ENCODE peak calls at places on chromosomes 11 and 22, in ten cellular contexts. K is IMR-90, R is lower leg skin, J is uterus, Z is A549, N is GM12878, L is body of pancreas, M is right lobe of liver, H is breast epithelium, V is NB4. T is an unnamed sample.

GRCh38 chr11:69483696-69484426 is 2.4 kb downstream of the LINC01488 start:
- DNase-seq in M (peak; percentile 36), K (no peak), N (no peak), L (no peak), V (no peak), Z (no peak), J (no peak), R (no peak), H (no peak), T (no peak)

GRCh38 chr22:42173183-42173926 is 42.7 kb upstream of the CYP2D6 start:
- DNase-seq in N (no peak), J (no peak), V (no peak), K (no peak), L (no peak), Z (no peak), H (no peak), M (no peak), R (no peak), T (no peak)

GRCh38 chr11:29343465-29344333 is 673.1 kb downstream of the KCNA4 start:
- DNase-seq in R (no peak), L (peak; percentile 67), Z (peak; percentile 35), K (peak; percentile 34), V (peak; percentile 52), H (peak; percentile 55), M (peak; percentile 68), N (no peak), J (peak; percentile 17), T (peak; percentile 4)

GRCh38 chr22:26672060-26672471 is 14.7 kb downstream of the MIAT start:
- DNase-seq in L (no peak), N (no peak), Z (no peak), R (peak; percentile 87), H (no peak), M (no peak), J (no peak), K (no peak), V (no peak), T (no peak)

GRCh38 chr11:57406337-57406904 is 16.0 kb upstream of the PRG2 start:
- DNase-seq in J (no peak), V (peak; percentile 79), N (peak; percentile 64), K (peak; percentile 39), M (no peak), L (no peak), H (no peak), R (no peak), Z (no peak), T (no peak)

GRCh38 chr11:131474947-131475346 is 104.5 kb downstream of the NTM start:
- DNase-seq in L (no peak), J (no peak), Z (no peak), M (no peak), R (no peak), V (peak; percentile 46), N (no peak), K (no peak), H (no peak), T (no peak)

GRCh38 chr11:85949798-85950197 is 94.6 kb downstream of the CCDC83 start:
- DNase-seq in J (no peak), K (no peak), M (no peak), H (no peak), R (no peak), Z (no peak), L (no peak), V (no peak), N (no peak), T (no peak)

GRCh38 chr11:70135142-70136132 is 57.3 kb downstream of the ANO1 start:
- DNase-seq in H (no peak), M (no peak), V (no peak), N (no peak), R (no peak), K (peak; percentile 24), J (peak; percentile 31), Z (no peak), L (no peak), T (no peak)

GRCh38 chr11:16252373-16252772 is 104.0 kb downstream of the SOX6 start:
- DNase-seq in R (no peak), N (no peak), V (no peak), J (no peak), M (no peak), K (peak; percentile 23), L (no peak), Z (peak; percentile 3), H (no peak), T (no peak)

GRCh38 chr22:48972979-48973693 is 854.5 kb downstream of the BRD1 start:
- DNase-seq in R (peak; percentile 77), Z (no peak), J (no peak), H (no peak), K (no peak), N (no peak), L (no peak), V (no peak), M (no peak), T (peak; percentile 2)

GRCh38 chr22:47355776-47356432 is 593.5 kb downstream of the TBC1D22A start:
- DNase-seq in H (no peak), V (peak; percentile 21), K (no peak), L (no peak), N (no peak), J (no peak), M (no peak), Z (no peak), R (peak; percentile 31), T (no peak)

GRCh38 chr22:24587948-24588347 is 4.9 kb downstream of the LRRC75B start:
- DNase-seq in L (no peak), M (no peak), K (no peak), V (no peak), J (no peak), N (no peak), R (no peak), Z (no peak), H (no peak), T (no peak)

GRCh38 chr22:29302681-29303465 is 3.6 kb upstream of the GAS2L1 start:
- DNase-seq in H (no peak), K (no peak), M (peak; percentile 81), N (no peak), J (no peak), Z (no peak), L (peak; percentile 55), R (peak; percentile 83), V (no peak), T (no peak)

GRCh38 chr11:86811637-86812321 is 11.4 kb downstream of the PRSS23 start:
- DNase-seq in Z (peak; percentile 73), K (peak; percentile 85), M (no peak), V (no peak), H (no peak), L (peak; percentile 43), R (no peak), J (no peak), N (no peak), T (no peak)

GRCh38 chr11:65373839-65374580 is 8.4 kb downstream of the SLC25A45 start:
- DNase-seq in N (no peak), H (no peak), L (no peak), M (no peak), J (no peak), Z (no peak), R (no peak), V (no peak), K (no peak), T (no peak)
- TF ChIP-seq POLR2A in N (no peak), H (no peak), L (no peak), M (no peak), J (no peak), Z (no peak), R (no peak), V (no peak), K (no peak), T (no peak)

GRCh38 chr11:66344550-66345315 is at the start of gene BRMS1:
- DNase-seq in V (peak; percentile 98), N (peak; percentile 79), M (peak; percentile 99), L (peak; percentile 98), Z (peak; percentile 94), J (peak; percentile 97), R (peak; percentile 99), H (peak; percentile 96), K (peak; percentile 97), T (peak; percentile 98)
- TF ChIP-seq POLR2A in V (peak; percentile 86), N (peak; percentile 98), M (peak; percentile 82), L (peak; percentile 94), Z (peak; percentile 97), J (peak; percentile 74), R (no peak), H (peak; percentile 41), K (peak; percentile 98), T (peak; percentile 82)

GRCh38 chr11:119362741-119363080 is 16.2 kb upstream of the MFRP start:
- DNase-seq in K (no peak), Z (no peak), N (no peak), R (no peak), L (no peak), H (no peak), M (no peak), V (no peak), J (no peak), T (no peak)

GRCh38 chr11:119361961-119362725 is 15.6 kb upstream of the MFRP start:
- DNase-seq in Z (no peak), K (no peak), N (no peak), J (no peak), H (no peak), R (no peak), V (no peak), M (peak; percentile 12), L (no peak), T (no peak)

GRCh38 chr11:119363081-119363861 is 16.8 kb upstream of the MFRP start:
- DNase-seq in Z (no peak), J (peak; percentile 32), N (no peak), V (no peak), H (no peak), M (peak; percentile 75), L (peak; percentile 55), K (no peak), R (no peak), T (no peak)

GRCh38 chr11:119359365-119360229 is 13.1 kb upstream of the MFRP start:
- DNase-seq in M (no peak), N (no peak), K (no peak), H (no peak), L (no peak), J (no peak), Z (no peak), V (no peak), R (no peak), T (no peak)

DNA sequence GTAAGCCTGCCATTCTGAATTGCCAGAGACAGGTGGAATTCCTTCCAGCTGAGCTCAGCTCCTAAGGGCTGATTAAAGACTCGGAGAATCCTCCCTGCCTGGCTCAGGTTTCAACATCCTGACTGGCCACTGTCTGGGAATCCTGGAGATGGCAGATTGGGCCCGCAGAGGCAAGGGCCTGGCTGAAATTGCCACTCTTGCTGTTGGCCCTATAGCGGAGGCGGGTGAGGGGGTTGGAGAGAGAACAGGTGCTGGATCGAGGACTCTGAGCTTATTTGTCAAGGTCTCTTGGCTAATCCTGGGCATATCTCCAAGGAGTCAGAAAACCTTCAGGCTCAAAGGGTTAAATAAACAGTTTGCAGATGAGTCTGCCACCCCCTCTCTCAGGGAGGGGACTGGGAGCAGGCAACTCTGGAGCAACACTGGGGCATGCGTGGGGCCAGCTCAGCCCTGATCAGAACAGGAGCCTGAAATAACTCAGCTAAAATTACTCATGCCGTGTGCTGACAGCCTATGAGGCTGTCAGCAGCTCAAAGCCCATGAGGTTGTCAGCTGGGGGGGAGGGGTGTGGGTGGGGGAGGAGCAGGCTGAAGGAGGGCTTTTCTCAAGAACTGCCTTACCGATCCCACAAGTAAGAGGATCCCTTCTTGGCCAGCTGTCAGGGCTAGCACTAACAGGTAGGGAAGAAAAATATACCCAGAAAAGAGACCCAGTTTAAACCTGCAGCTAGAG is 14.7 kb upstream of the MFRP start:
- DNase-seq in L (peak; percentile 73), M (peak; percentile 87), Z (peak; percentile 57), K (peak; percentile 87), R (no peak), N (no peak), H (no peak), V (peak; percentile 80), J (peak; percentile 75), T (no peak)
- TF ChIP-seq POLR2A in L (peak; percentile 13), M (no peak), Z (no peak), K (no peak), R (no peak), N (no peak), H (no peak), V (no peak), J (no peak), T (no peak)

GRCh38 chr22:39313258-39314001 is 6.0 kb downstream of the RPL3 start:
- DNase-seq in L (no peak), H (no peak), Z (no peak), M (no peak), K (no peak), R (no peak), V (no peak), J (no peak), N (no peak), T (no peak)
- TF ChIP-seq POLR2A in L (no peak), H (no peak), Z (no peak), M (no peak), K (no peak), R (no peak), V (no peak), J (no peak), N (peak; percentile 62), T (no peak)

T was measured in prostate gland.